ENCODE peak calls at places on chromosomes 16 and 17, in six cellular contexts. B, I, E, W, P and S are unnamed samples.

GRCh38 chr17:17206149-17206912 is at the start of gene PLD6:
- DNase-seq in B (no peak), I (peak), E (no peak), W (peak), P (peak), S (peak)

GRCh38 chr16:59593256-59593655 is 859.1 kb upstream of the GOT2 start:
- DNase-seq in B (no peak), I (no peak), E (no peak), W (no peak), P (no peak), S (no peak)

GRCh38 chr16:24135624-24136296 is 120.4 kb upstream of the CACNG3 start:
- DNase-seq in B (peak), I (peak), E (no peak), W (no peak), P (no peak), S (no peak)

GRCh38 chr16:84065536-84066132 is 23.0 kb upstream of the SLC38A8 start:
- DNase-seq in B (peak), I (peak), E (no peak), W (peak), P (no peak), S (peak)

GRCh38 chr17:882827-883585 is 96.6 kb downstream of the NXN start:
- DNase-seq in B (peak), I (no peak), E (no peak), W (no peak), P (no peak), S (peak)

GRCh38 chr17:42130310-42130936 is 7.8 kb downstream of the HSPB9 start:
- DNase-seq in B (no peak), I (no peak), E (no peak), W (no peak), P (no peak), S (no peak)

GRCh38 chr17:9360610-9361571 is 214.7 kb downstream of the STX8 start:
- DNase-seq in B (no peak), I (no peak), E (no peak), W (no peak), P (no peak), S (peak)

GRCh38 chr16:49632798-49633189 is 223.1 kb downstream of the ZNF423 start:
- DNase-seq in B (no peak), I (no peak), E (no peak), W (no peak), P (no peak), S (no peak)

GRCh38 chr16:25257504-25257955 is at the start of gene ZKSCAN2:
- DNase-seq in B (peak), I (peak), E (peak), W (peak), P (peak), S (peak)

GRCh38 chr16:27458196-27458728 is 56.3 kb downstream of the IL21R start:
- DNase-seq in B (no peak), I (no peak), E (no peak), W (no peak), P (no peak), S (no peak)
- TF ChIP-seq ZNF274 in B (no peak), I (no peak), E (no peak), W (no peak), P (no peak), S (no peak)

GRCh38 chr16:21257284-21257683 is 20.8 kb downstream of the CRYM start:
- DNase-seq in B (no peak), I (no peak), E (no peak), W (no peak), P (no peak), S (no peak)
- TF ChIP-seq ZNF274 in B (no peak), I (no peak), E (no peak), W (no peak), P (no peak), S (no peak)

DNA sequence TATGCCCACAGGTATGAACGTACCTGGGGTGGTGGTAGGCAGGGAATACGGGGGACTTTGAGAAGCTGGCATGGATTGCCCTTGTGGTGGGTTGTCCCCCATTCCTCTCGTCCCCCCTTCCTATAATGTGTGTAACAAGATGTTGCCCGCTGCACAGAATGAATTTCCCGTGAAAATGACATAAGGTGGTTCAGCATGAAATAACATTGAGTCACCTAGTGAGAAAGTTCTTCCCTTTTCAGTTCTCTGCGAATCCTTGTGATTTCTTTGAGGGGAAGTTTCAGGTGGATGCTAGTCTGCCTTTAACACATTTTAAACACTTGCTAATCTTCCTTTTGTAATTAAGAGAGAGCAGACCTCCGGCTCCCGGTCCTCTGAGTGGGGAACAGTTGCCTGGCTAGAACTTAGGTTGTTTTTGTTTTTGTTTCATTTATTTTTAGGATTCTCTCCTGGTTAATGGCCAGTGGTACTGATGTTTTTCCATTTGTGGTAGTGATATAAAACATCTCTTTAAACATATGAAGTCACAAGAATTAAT is 58.9 kb downstream of the RAP1GAP2 start:
- DNase-seq in B (no peak), I (no peak), E (no peak), W (no peak), P (no peak), S (no peak)
- TF ChIP-seq ZNF274 in B (no peak), I (no peak), E (no peak), W (no peak), P (no peak), S (no peak)

GRCh38 chr16:16075463-16076399 is 126.3 kb downstream of the ABCC1 start:
- DNase-seq in B (no peak), I (no peak), E (no peak), W (no peak), P (no peak), S (no peak)

GRCh38 chr16:16071631-16072244 is 122.3 kb downstream of the ABCC1 start:
- DNase-seq in B (no peak), I (no peak), E (no peak), W (no peak), P (no peak), S (peak)

GRCh38 chr16:16076400-16076901 is 127.0 kb downstream of the ABCC1 start:
- DNase-seq in B (no peak), I (no peak), E (no peak), W (no peak), P (no peak), S (no peak)

DNA sequence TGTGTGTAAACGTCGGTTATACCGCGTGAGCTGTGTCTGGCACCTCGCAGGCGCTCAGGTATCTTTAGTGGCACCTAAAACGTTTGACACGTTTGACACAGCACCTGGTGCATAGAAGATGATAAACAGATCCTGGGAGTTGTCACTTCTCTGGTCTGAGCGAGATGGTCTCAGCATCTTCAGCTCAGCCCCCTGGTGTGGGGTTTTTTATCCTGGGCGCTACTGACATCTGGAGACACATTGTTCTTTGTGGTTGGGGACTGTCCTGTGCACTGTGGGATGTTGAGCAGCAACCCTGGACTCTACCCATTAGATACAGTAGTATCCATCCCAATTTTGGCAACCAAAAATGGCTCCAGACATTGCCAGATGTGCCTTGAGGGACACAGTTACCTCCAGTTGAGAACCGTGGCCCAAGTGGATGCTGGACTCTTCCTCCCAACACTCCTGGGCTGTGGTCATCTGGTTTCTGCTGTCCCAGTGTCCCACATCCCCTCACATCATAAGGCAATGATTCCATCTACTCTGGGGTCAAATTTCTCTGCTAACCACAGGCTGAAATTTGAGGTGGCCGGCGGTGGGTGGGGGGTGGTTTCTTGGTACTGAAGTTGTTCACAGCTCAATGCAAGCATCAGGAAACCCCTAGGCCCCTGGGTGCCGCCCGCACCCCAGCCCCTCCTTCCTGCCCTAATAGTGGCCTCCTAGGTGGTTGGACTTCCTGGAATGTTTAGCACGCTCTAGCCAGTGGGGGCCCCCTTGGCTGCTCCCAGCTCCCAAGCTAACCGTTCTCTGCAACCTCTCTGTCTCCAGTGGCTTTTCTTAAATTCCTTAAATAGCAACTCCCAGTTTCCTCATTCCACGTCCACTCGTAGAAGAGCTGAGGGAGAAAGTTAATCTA is 124.7 kb downstream of the ABCC1 start:
- DNase-seq in B (peak), I (no peak), E (peak), W (no peak), P (no peak), S (peak)
- TF ChIP-seq ZNF274 in B (no peak), I (no peak), E (no peak), W (no peak), P (no peak), S (no peak)

GRCh38 chr16:80525420-80525819 is 15.4 kb upstream of the DYNLRB2 start:
- DNase-seq in B (no peak), I (no peak), E (no peak), W (no peak), P (no peak), S (no peak)

GRCh38 chr16:80530479-80530878 is 10.3 kb upstream of the DYNLRB2 start:
- DNase-seq in B (no peak), I (no peak), E (no peak), W (no peak), P (no peak), S (no peak)

GRCh38 chr16:80527297-80527696 is 13.5 kb upstream of the DYNLRB2 start:
- DNase-seq in B (peak), I (peak), E (no peak), W (peak), P (no peak), S (peak)

DNA sequence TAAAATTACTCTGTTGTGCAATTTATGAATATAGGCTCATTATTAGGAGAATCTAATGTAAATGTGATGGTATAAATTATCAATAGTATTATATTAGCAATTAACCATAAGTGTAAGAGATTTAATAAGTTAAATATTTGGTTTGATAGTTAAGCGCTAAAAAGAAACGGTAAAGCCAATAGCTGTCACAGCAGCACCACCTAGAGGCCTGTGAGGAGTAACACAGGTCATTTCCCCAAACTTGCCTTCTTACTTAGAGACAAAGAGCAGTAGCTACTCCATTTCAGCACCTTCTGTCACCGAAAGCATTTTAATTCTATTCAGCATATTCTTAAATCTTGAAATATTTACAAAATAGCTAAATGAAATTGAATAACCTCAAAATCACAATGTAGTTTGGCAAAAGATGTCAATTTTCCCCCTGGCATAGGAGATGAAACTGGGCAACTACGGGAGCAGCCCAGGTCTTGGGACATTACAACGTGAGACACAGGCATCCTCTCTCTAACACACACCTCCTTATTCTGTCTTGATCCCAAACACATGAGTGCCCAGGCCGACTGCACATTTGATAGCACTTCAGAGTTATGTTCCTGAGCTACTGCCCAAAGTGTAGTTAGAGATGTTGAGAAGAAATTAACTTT is 14.3 kb upstream of the DYNLRB2 start:
- DNase-seq in B (peak), I (peak), E (no peak), W (peak), P (no peak), S (peak)
- TF ChIP-seq ZNF274 in B (no peak), I (no peak), E (no peak), W (no peak), P (no peak), S (no peak)

DNA sequence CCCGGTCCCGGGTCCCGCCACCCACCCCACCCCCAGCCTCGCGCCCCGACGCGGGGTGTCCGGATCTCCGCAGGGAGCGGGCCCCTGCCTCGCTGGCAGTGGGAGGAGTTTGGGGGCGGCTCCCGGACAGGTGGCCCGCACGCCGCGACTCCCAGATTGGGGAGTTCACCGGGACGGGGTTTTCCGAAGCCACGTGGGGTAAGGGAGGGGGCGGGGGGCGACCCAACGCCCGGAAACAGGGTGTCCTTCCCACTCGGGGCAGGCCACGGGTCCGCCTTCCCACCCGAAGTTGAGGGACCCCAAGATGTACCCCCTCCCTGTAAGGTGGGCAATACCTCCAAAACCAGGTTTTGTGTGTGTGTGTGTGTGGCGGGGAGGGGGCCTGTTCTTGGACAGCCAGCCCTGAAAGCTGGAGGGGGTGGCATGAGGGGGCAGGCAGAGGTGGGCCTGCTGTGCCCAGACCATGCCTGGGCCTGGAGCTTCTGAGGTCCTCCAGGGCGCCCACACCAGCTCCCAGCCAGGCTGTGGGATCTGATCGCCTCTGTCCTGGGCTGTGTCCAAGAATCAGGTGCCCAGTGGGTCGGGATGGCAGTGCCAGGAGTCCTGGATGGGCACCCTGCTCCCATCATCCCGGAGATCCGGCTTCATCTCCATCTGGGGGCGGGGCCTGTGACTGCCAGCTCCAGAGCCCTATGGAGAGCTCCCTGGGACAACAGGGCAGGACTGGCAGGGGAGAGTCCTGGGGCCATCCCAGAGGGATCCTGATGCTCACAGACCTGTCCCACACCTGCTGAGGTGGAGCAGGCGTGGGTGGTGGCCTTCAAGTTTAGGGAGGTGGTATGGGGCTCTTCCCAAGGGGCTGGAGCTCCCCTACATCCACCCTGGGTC is 769 bp downstream of the SYNGR2 start:
- DNase-seq in B (no peak), I (peak), E (no peak), W (peak), P (no peak), S (no peak)
- TF ChIP-seq ZNF274 in B (no peak), I (no peak), E (no peak), W (no peak), P (no peak), S (no peak)

GRCh38 chr17:12180644-12181261 is 160.1 kb downstream of the MAP2K4 start:
- DNase-seq in B (peak), I (peak), E (no peak), W (peak), P (peak), S (peak)
- TF ChIP-seq ZNF274 in B (no peak), I (no peak), E (no peak), W (no peak), P (no peak), S (no peak)